ENCODE peak calls at places on chromosomes 3 and 15, in six cellular contexts. One of them, this sample, is unnamed.
A peak's percentile ranks its signal among the peaks of the same experiment; 100 is the strongest.

GRCh38 chr3:149009732-149010131 is 18.4 kb downstream of the GYG1 start:
- DNase-seq in naive thymus-derived CD4-positive, alpha-beta T cell: no peak
- DNase-seq in CD8-positive, alpha-beta T cell: peak; percentile 58
- DNase-seq in SJSA1: no peak
- DNase-seq in PC-3: no peak
- DNase-seq in PC-9: no peak
- DNase-seq in this sample: no peak

GRCh38 chr15:78950906-78951840 is 6.3 kb upstream of the CTSH start:
- DNase-seq in naive thymus-derived CD4-positive, alpha-beta T cell: no peak
- DNase-seq in PC-9: peak; percentile 67
- DNase-seq in SJSA1: no peak
- DNase-seq in PC-3: peak; percentile 60
- DNase-seq in CD8-positive, alpha-beta T cell: no peak
- DNase-seq in this sample: peak; percentile 71

GRCh38 chr3:33067484-33067883 is 29.5 kb downstream of the GLB1 start:
- DNase-seq in naive thymus-derived CD4-positive, alpha-beta T cell: no peak
- DNase-seq in PC-3: peak; percentile 45
- DNase-seq in CD8-positive, alpha-beta T cell: no peak
- DNase-seq in SJSA1: no peak
- DNase-seq in PC-9: peak; percentile 80
- DNase-seq in this sample: no peak

GRCh38 chr15:69232144-69232543 is 66.6 kb upstream of the PAQR5 start:
- DNase-seq in PC-9: no peak
- DNase-seq in CD8-positive, alpha-beta T cell: no peak
- DNase-seq in SJSA1: no peak
- DNase-seq in PC-3: peak; percentile 65
- DNase-seq in naive thymus-derived CD4-positive, alpha-beta T cell: no peak
- DNase-seq in this sample: no peak

GRCh38 chr15:71508081-71508682 is 302.2 kb upstream of the NR2E3 start:
- DNase-seq in CD8-positive, alpha-beta T cell: no peak
- DNase-seq in SJSA1: no peak
- DNase-seq in PC-3: no peak
- DNase-seq in naive thymus-derived CD4-positive, alpha-beta T cell: no peak
- DNase-seq in PC-9: no peak
- DNase-seq in this sample: no peak

GRCh38 chr3:54217828-54218227 is 95.5 kb downstream of the CACNA2D3 start:
- DNase-seq in CD8-positive, alpha-beta T cell: no peak
- DNase-seq in naive thymus-derived CD4-positive, alpha-beta T cell: no peak
- DNase-seq in PC-9: no peak
- DNase-seq in SJSA1: no peak
- DNase-seq in PC-3: no peak
- DNase-seq in this sample: no peak

GRCh38 chr3:39407773-39408492 is 1.4 kb downstream of the RPSA start:
- DNase-seq in PC-9: no peak
- DNase-seq in SJSA1: no peak
- DNase-seq in PC-3: no peak
- DNase-seq in CD8-positive, alpha-beta T cell: no peak
- DNase-seq in naive thymus-derived CD4-positive, alpha-beta T cell: no peak
- DNase-seq in this sample: no peak

GRCh38 chr3:131903988-131904415 is 130.8 kb downstream of the CPNE4 start:
- DNase-seq in CD8-positive, alpha-beta T cell: no peak
- DNase-seq in PC-3: peak; percentile 93
- DNase-seq in SJSA1: peak; percentile 76
- DNase-seq in PC-9: peak; percentile 88
- DNase-seq in naive thymus-derived CD4-positive, alpha-beta T cell: no peak
- DNase-seq in this sample: peak; percentile 95

GRCh38 chr3:183328823-183329222 is 75.8 kb downstream of the B3GNT5 start:
- DNase-seq in PC-3: peak; percentile 56
- DNase-seq in PC-9: peak; percentile 83
- DNase-seq in CD8-positive, alpha-beta T cell: no peak
- DNase-seq in SJSA1: no peak
- DNase-seq in naive thymus-derived CD4-positive, alpha-beta T cell: no peak
- DNase-seq in this sample: peak; percentile 60

GRCh38 chr15:43877371-43877770 is 50.6 kb downstream of the WDR76 start:
- DNase-seq in PC-3: no peak
- DNase-seq in naive thymus-derived CD4-positive, alpha-beta T cell: no peak
- DNase-seq in SJSA1: no peak
- DNase-seq in CD8-positive, alpha-beta T cell: no peak
- DNase-seq in PC-9: no peak
- DNase-seq in this sample: no peak

GRCh38 chr3:8733332-8734094 is at the start of gene CAV3:
- DNase-seq in naive thymus-derived CD4-positive, alpha-beta T cell: no peak
- DNase-seq in PC-9: no peak
- DNase-seq in CD8-positive, alpha-beta T cell: no peak
- DNase-seq in SJSA1: no peak
- DNase-seq in PC-3: no peak
- DNase-seq in this sample: peak; percentile 14

GRCh38 chr3:16667633-16668032 is 62.4 kb upstream of the DAZL start:
- DNase-seq in PC-9: no peak
- DNase-seq in PC-3: no peak
- DNase-seq in naive thymus-derived CD4-positive, alpha-beta T cell: no peak
- DNase-seq in SJSA1: no peak
- DNase-seq in CD8-positive, alpha-beta T cell: no peak
- DNase-seq in this sample: no peak

GRCh38 chr3:132083583-132084372 is 49.0 kb upstream of the CPNE4 start:
- DNase-seq in CD8-positive, alpha-beta T cell: no peak
- DNase-seq in SJSA1: no peak
- DNase-seq in naive thymus-derived CD4-positive, alpha-beta T cell: no peak
- DNase-seq in PC-9: peak; percentile 72
- DNase-seq in PC-3: peak; percentile 82
- DNase-seq in this sample: no peak

GRCh38 chr3:48088056-48088748 is 72.0 kb upstream of the MAP4 start:
- DNase-seq in naive thymus-derived CD4-positive, alpha-beta T cell: no peak
- DNase-seq in PC-9: no peak
- DNase-seq in CD8-positive, alpha-beta T cell: peak; percentile 49
- DNase-seq in PC-3: no peak
- DNase-seq in SJSA1: no peak
- DNase-seq in this sample: no peak

GRCh38 chr3:189276481-189277190 is 104.9 kb downstream of the TPRG1 start:
- DNase-seq in PC-3: peak; percentile 78
- DNase-seq in PC-9: no peak
- DNase-seq in CD8-positive, alpha-beta T cell: no peak
- DNase-seq in naive thymus-derived CD4-positive, alpha-beta T cell: no peak
- DNase-seq in SJSA1: no peak
- DNase-seq in this sample: peak; percentile 94

GRCh38 chr15:52137432-52138357 is 25.1 kb upstream of the BCL2L10 start:
- DNase-seq in PC-9: no peak
- DNase-seq in SJSA1: no peak
- DNase-seq in naive thymus-derived CD4-positive, alpha-beta T cell: no peak
- DNase-seq in PC-3: no peak
- DNase-seq in CD8-positive, alpha-beta T cell: no peak
- DNase-seq in this sample: no peak

GRCh38 chr15:25737218-25737643 is 125.9 kb downstream of the ATP10A start:
- DNase-seq in CD8-positive, alpha-beta T cell: no peak
- DNase-seq in SJSA1: peak; percentile 71
- DNase-seq in PC-3: no peak
- DNase-seq in naive thymus-derived CD4-positive, alpha-beta T cell: no peak
- DNase-seq in PC-9: no peak
- DNase-seq in this sample: peak; percentile 21

GRCh38 chr15:58957101-58957973 is 23.9 kb upstream of the SLTM start:
- DNase-seq in CD8-positive, alpha-beta T cell: peak; percentile 68
- DNase-seq in PC-3: peak; percentile 90
- DNase-seq in PC-9: peak; percentile 61
- DNase-seq in SJSA1: peak; percentile 61
- DNase-seq in naive thymus-derived CD4-positive, alpha-beta T cell: peak; percentile 69
- DNase-seq in this sample: peak; percentile 73

GRCh38 chr3:72659609-72660008 is 188.6 kb downstream of the SHQ1 start:
- DNase-seq in CD8-positive, alpha-beta T cell: no peak
- DNase-seq in naive thymus-derived CD4-positive, alpha-beta T cell: no peak
- DNase-seq in PC-9: no peak
- DNase-seq in PC-3: no peak
- DNase-seq in SJSA1: no peak
- DNase-seq in this sample: no peak

DNA sequence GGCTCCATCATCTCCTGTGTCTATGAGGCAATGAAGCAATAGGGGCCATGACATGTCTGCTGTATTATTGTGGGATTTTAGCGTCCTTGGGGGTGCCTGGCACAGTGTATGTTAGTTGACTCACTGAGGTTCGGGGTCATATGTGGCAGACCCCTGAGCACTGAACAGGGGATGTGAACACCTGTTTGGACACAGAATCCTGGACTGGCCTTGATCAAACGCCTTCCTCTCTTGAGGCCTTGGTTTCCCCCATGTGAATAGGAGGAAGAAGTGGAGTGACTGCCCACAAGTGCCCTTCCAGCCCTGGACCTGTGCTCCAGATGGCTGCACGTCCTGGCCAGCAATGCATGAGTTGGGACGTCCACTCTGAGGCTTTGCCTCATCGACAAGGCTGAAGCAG is 84.2 kb downstream of the HMG20A start:
- DNase-seq in PC-3: no peak
- DNase-seq in naive thymus-derived CD4-positive, alpha-beta T cell: no peak
- DNase-seq in SJSA1: no peak
- DNase-seq in CD8-positive, alpha-beta T cell: no peak
- DNase-seq in PC-9: no peak
- DNase-seq in this sample: no peak
- H3K4me3 ChIP-seq in PC-3: no peak overlapping the region
- H3K4me3 ChIP-seq in naive thymus-derived CD4-positive, alpha-beta T cell: no peak overlapping the region
- H3K4me3 ChIP-seq in SJSA1: no peak overlapping the region
- H3K4me3 ChIP-seq in CD8-positive, alpha-beta T cell: no peak overlapping the region
- H3K4me3 ChIP-seq in PC-9: no peak overlapping the region
- H3K4me3 ChIP-seq in this sample: no peak overlapping the region

GRCh38 chr3:184380627-184381260 is 890 bp downstream of the CHRD start:
- DNase-seq in PC-9: no peak
- DNase-seq in naive thymus-derived CD4-positive, alpha-beta T cell: no peak
- DNase-seq in CD8-positive, alpha-beta T cell: no peak
- DNase-seq in SJSA1: no peak
- DNase-seq in PC-3: no peak
- DNase-seq in this sample: peak; percentile 24

GRCh38 chr3:184381261-184382224 is 1.7 kb downstream of the CHRD start:
- DNase-seq in CD8-positive, alpha-beta T cell: no peak
- DNase-seq in naive thymus-derived CD4-positive, alpha-beta T cell: no peak
- DNase-seq in PC-9: no peak
- DNase-seq in SJSA1: no peak
- DNase-seq in PC-3: no peak
- DNase-seq in this sample: no peak

GRCh38 chr3:184378650-184379374 is 805 bp upstream of the THPO start:
- DNase-seq in naive thymus-derived CD4-positive, alpha-beta T cell: no peak
- DNase-seq in PC-3: no peak
- DNase-seq in SJSA1: no peak
- DNase-seq in PC-9: no peak
- DNase-seq in CD8-positive, alpha-beta T cell: no peak
- DNase-seq in this sample: no peak

GRCh38 chr3:184379375-184380209 is at the start of gene CHRD:
- DNase-seq in CD8-positive, alpha-beta T cell: no peak
- DNase-seq in naive thymus-derived CD4-positive, alpha-beta T cell: no peak
- DNase-seq in PC-3: no peak
- DNase-seq in SJSA1: no peak
- DNase-seq in PC-9: no peak
- DNase-seq in this sample: no peak

GRCh38 chr3:184380210-184380626 is 364 bp downstream of the CHRD start:
- DNase-seq in naive thymus-derived CD4-positive, alpha-beta T cell: peak; percentile 18
- DNase-seq in PC-3: peak; percentile 38
- DNase-seq in PC-9: no peak
- DNase-seq in SJSA1: peak; percentile 57
- DNase-seq in CD8-positive, alpha-beta T cell: no peak
- DNase-seq in this sample: peak; percentile 83
- H3K4me3 ChIP-seq in naive thymus-derived CD4-positive, alpha-beta T cell: no peak overlapping the region
- H3K4me3 ChIP-seq in PC-3: no peak overlapping the region
- H3K4me3 ChIP-seq in PC-9: no peak overlapping the region
- H3K4me3 ChIP-seq in SJSA1: peak overlapping the region; percentile 33
- H3K4me3 ChIP-seq in CD8-positive, alpha-beta T cell: peak overlapping the region; percentile 47
- H3K4me3 ChIP-seq in this sample: peak overlapping the region; percentile 61

DNA sequence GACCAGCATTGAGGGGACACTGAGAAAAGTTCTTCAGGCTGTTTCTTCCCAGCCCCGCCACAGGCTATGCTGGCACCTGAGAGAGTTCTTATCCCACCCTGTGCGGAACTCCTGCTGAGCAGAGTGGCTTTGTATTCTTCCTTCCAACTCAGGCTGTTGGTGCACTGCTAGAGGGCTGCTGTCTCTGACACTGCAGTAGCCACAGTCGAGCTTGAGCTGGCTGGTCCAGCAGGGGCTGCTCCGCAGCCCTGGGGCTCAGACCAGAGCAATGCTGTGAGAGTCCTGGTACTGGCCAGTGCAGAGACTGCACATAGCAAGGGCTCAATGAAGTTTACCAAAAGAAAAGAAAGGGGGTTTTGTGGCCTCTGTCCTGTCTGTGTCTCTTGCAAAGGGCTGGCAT is 3.6 kb downstream of the GNAI2 start:
- DNase-seq in SJSA1: no peak
- DNase-seq in CD8-positive, alpha-beta T cell: no peak
- DNase-seq in PC-3: no peak
- DNase-seq in naive thymus-derived CD4-positive, alpha-beta T cell: no peak
- DNase-seq in PC-9: no peak
- DNase-seq in this sample: no peak
- H3K4me3 ChIP-seq in SJSA1: no peak overlapping the region
- H3K4me3 ChIP-seq in CD8-positive, alpha-beta T cell: no peak overlapping the region
- H3K4me3 ChIP-seq in PC-3: no peak overlapping the region
- H3K4me3 ChIP-seq in naive thymus-derived CD4-positive, alpha-beta T cell: peak overlapping the region; percentile 90
- H3K4me3 ChIP-seq in PC-9: no peak overlapping the region
- H3K4me3 ChIP-seq in this sample: no peak overlapping the region

GRCh38 chr3:70873686-70874085 is 561.2 kb upstream of the MDFIC2 start:
- DNase-seq in CD8-positive, alpha-beta T cell: no peak
- DNase-seq in PC-9: no peak
- DNase-seq in PC-3: no peak
- DNase-seq in SJSA1: no peak
- DNase-seq in naive thymus-derived CD4-positive, alpha-beta T cell: no peak
- DNase-seq in this sample: no peak

GRCh38 chr3:70868561-70868960 is 556.1 kb upstream of the MDFIC2 start:
- DNase-seq in PC-3: no peak
- DNase-seq in naive thymus-derived CD4-positive, alpha-beta T cell: no peak
- DNase-seq in PC-9: no peak
- DNase-seq in CD8-positive, alpha-beta T cell: no peak
- DNase-seq in SJSA1: no peak
- DNase-seq in this sample: no peak

GRCh38 chr3:70870576-70870975 is 558.1 kb upstream of the MDFIC2 start:
- DNase-seq in naive thymus-derived CD4-positive, alpha-beta T cell: no peak
- DNase-seq in PC-9: no peak
- DNase-seq in SJSA1: no peak
- DNase-seq in PC-3: no peak
- DNase-seq in CD8-positive, alpha-beta T cell: no peak
- DNase-seq in this sample: no peak

GRCh38 chr3:70876154-70876553 is 563.7 kb upstream of the MDFIC2 start:
- DNase-seq in PC-9: no peak
- DNase-seq in PC-3: no peak
- DNase-seq in naive thymus-derived CD4-positive, alpha-beta T cell: no peak
- DNase-seq in CD8-positive, alpha-beta T cell: no peak
- DNase-seq in SJSA1: no peak
- DNase-seq in this sample: no peak

DNA sequence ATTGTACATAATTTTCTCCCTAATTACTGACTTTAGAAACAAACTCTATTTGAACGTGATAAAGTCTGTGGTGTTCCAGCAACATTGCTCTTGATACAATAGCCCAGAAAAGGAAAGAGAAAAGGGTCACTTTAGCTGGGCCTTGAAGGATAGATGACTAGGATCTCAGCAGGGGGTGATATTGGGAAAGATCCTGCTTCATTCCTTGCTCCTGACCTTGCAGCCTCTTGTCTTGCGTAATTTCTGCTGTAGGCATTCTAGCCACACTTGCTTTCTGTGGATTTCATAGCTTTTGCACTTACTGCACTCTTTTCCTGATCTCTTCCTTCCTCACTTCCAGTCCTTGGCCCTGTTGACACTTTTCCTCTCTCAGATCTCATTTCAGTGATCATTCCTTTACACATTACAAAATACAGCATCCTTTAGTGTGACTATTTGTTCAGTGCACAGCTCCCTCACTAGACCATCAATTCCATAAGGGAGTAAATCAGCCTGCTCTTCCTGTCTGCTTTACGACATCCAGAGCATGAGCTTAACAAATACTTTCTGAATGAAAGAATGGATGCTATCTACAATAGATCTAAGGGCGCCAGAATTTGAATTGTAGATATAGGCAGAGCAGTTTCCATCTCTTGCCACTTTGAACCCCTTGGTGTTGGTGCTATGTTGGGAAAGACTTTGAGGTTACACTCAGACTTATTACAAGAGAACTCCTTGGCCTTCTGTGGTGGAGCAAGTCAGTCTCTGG is 559.6 kb upstream of the MDFIC2 start:
- DNase-seq in SJSA1: no peak
- DNase-seq in naive thymus-derived CD4-positive, alpha-beta T cell: no peak
- DNase-seq in PC-9: no peak
- DNase-seq in PC-3: peak; percentile 35
- DNase-seq in CD8-positive, alpha-beta T cell: no peak
- DNase-seq in this sample: no peak
- H3K4me3 ChIP-seq in SJSA1: no peak overlapping the region
- H3K4me3 ChIP-seq in naive thymus-derived CD4-positive, alpha-beta T cell: no peak overlapping the region
- H3K4me3 ChIP-seq in PC-9: no peak overlapping the region
- H3K4me3 ChIP-seq in PC-3: no peak overlapping the region
- H3K4me3 ChIP-seq in CD8-positive, alpha-beta T cell: no peak overlapping the region
- H3K4me3 ChIP-seq in this sample: no peak overlapping the region